ENCODE peak calls at places on chromosomes 12 and 14, in five cellular contexts. V is testis, M is fibroblast of mammary gland, H is tibial artery, S is AG04449. P is an unnamed sample.

GRCh38 chr12:132367401-132367851 is 38.0 kb upstream of the GALNT9 start:
- DNase-seq in V (peak), M (no peak), H (no peak), S (no peak), P (no peak)

GRCh38 chr14:93986972-93987371 is 10.1 kb upstream of the CCDC197 start:
- DNase-seq in V (no peak), M (no peak), H (no peak), S (no peak), P (no peak)

GRCh38 chr12:1936406-1937320 is 18.2 kb upstream of the CACNA2D4 start:
- DNase-seq in V (peak), M (peak), H (peak), S (peak), P (peak)

GRCh38 chr12:11071414-11071813 is 9.3 kb upstream of the TAS2R46 start:
- DNase-seq in V (no peak), M (no peak), H (no peak), S (no peak), P (no peak)

GRCh38 chr14:57982802-57983201 is 116.9 kb upstream of the SLC35F4 start:
- DNase-seq in V (peak), M (no peak), H (no peak), S (no peak), P (no peak)

GRCh38 chr14:24270537-24271133 is 762 bp downstream of the RABGGTA start:
- DNase-seq in V (no peak), M (no peak), H (no peak), S (no peak), P (no peak)

GRCh38 chr14:103444837-103445524 is 59.8 kb downstream of the MARK3 start:
- DNase-seq in V (no peak), M (peak), H (no peak), S (peak), P (no peak)

GRCh38 chr14:94636744-94637412 is 24.7 kb downstream of the SERPINA3 start:
- DNase-seq in V (no peak), M (peak), H (no peak), S (no peak), P (peak)

GRCh38 chr14:68972507-68973272 is 6.4 kb downstream of the ACTN1 start:
- DNase-seq in V (no peak), M (no peak), H (no peak), S (no peak), P (no peak)

GRCh38 chr12:19946549-19946948 is 421.8 kb upstream of the PDE3A start:
- DNase-seq in V (no peak), M (peak), H (peak), S (peak), P (peak)

GRCh38 chr14:20614038-20614840 is 23.1 kb upstream of the RNASE12 start:
- DNase-seq in V (peak), M (no peak), H (no peak), S (no peak), P (no peak)

GRCh38 chr12:56749364-56749763 is 2.8 kb downstream of the PRIM1 start:
- DNase-seq in V (no peak), M (no peak), H (no peak), S (no peak), P (no peak)

GRCh38 chr14:81289516-81289915 is 68.8 kb upstream of the GTF2A1 start:
- DNase-seq in V (no peak), M (no peak), H (no peak), S (no peak), P (no peak)

GRCh38 chr14:32896979-32897723 is 41.5 kb upstream of the NPAS3 start:
- DNase-seq in V (no peak), M (peak), H (no peak), S (no peak), P (peak)

GRCh38 chr12:64175254-64175945 is 46.7 kb downstream of the KICS2 start:
- DNase-seq in V (no peak), M (peak), H (no peak), S (no peak), P (peak)

GRCh38 chr12:108129017-108129812 is at the start of gene WSCD2:
- DNase-seq in V (peak), M (no peak), H (peak), S (no peak), P (peak)

GRCh38 chr14:87615822-87616679 is 376.9 kb downstream of the GALC start:
- DNase-seq in V (peak), M (peak), H (no peak), S (no peak), P (peak)

GRCh38 chr14:95562892-95563685 is 28.2 kb downstream of the GLRX5 start:
- DNase-seq in V (no peak), M (peak), H (no peak), S (no peak), P (peak)

GRCh38 chr12:4270016-4270669 is 3.4 kb upstream of the CCND2 start:
- DNase-seq in V (no peak), M (no peak), H (no peak), S (no peak), P (no peak)

GRCh38 chr14:44453433-44454171 is 53.5 kb downstream of the FSCB start:
- DNase-seq in V (no peak), M (no peak), H (no peak), S (no peak), P (no peak)

GRCh38 chr12:106493531-106493930 is 89.3 kb upstream of the RFX4 start:
- DNase-seq in V (no peak), M (no peak), H (no peak), S (no peak), P (no peak)

GRCh38 chr12:48978741-48979601 is 849 bp downstream of the WNT1 start:
- DNase-seq in V (no peak), M (no peak), H (no peak), S (no peak), P (no peak)

GRCh38 chr14:63632932-63633514 is 8.6 kb downstream of the WDR89 start:
- DNase-seq in V (no peak), M (peak), H (no peak), S (no peak), P (peak)

GRCh38 chr14:88848571-88848970 is 24.1 kb downstream of the TTC8 start:
- DNase-seq in V (no peak), M (no peak), H (no peak), S (no peak), P (no peak)

GRCh38 chr14:68631691-68632590 is 160.9 kb downstream of the ZFP36L1 start:
- DNase-seq in V (peak), M (no peak), H (peak), S (no peak), P (no peak)

GRCh38 chr14:103091041-103091882 is 3.3 kb upstream of the EXOC3L4 start:
- DNase-seq in V (no peak), M (peak), H (no peak), S (no peak), P (peak)

GRCh38 chr14:27845241-27845850 is 921.2 kb upstream of the FOXG1 start:
- DNase-seq in V (peak), M (no peak), H (no peak), S (no peak), P (no peak)

DNA sequence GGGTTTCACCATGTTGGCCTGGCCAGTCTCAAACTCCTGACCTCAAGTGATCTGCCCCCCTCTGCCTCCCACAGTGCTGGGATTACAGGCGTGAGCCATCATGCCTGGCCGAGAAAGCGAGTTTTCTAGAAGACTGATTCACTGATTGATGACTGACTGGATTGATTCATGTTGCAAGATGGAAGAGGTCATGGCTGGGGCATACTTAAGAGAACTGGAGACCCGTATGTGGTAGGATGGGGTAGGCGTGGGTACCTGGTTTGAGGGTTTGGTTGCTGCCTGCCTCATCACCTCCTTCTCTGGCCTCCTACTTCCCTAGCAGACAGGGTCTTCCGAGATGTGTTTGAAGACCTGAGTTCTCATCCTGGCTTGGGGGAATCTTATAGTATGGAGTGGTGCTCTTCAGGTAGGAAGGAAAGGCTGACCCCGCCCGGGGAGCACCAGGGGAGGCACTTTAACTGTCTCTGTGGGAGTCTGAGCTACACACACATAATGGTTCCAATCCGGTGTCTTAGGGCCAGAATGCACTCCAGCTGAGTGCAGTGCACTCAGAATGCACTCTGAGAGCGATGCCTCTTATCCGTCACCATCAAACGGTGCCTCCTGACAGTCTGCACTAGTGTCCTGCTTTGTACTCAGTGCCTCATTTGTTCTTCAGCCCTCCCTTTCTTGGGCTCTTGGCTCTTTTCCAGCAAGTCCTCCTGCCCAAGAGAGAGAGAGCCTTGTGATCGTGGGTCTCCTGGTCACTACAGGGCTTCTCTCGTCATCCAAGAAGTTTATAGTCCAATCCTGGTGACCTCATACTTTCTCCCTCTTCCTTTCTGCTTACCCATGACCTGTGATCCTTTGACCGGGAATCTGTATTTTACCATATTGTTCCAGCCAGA is 19.7 kb downstream of the PLEKHG3 start:
- DNase-seq in V (no peak), M (peak), H (peak), S (no peak), P (no peak)
- H3K4me3 ChIP-seq in V (no peak), M (no peak), H (no peak), S (no peak), P (no peak)

GRCh38 chr12:5912437-5913334 is 32.4 kb downstream of the ANO2 start:
- DNase-seq in V (no peak), M (no peak), H (peak), S (no peak), P (no peak)
- TF ChIP-seq CTCF in V (no peak), M (peak), H (no peak), S (peak), P (peak)

GRCh38 chr14:92954933-92955332 is 32.0 kb downstream of the CHGA start:
- DNase-seq in V (no peak), M (no peak), H (no peak), S (no peak), P (no peak)

GRCh38 chr14:92955381-92955780 is 32.4 kb downstream of the CHGA start:
- DNase-seq in V (no peak), M (no peak), H (no peak), S (no peak), P (no peak)

GRCh38 chr14:92958373-92959188 is 35.6 kb downstream of the CHGA start:
- DNase-seq in V (no peak), M (no peak), H (no peak), S (no peak), P (no peak)

GRCh38 chr14:92959189-92959531 is 36.2 kb downstream of the CHGA start:
- DNase-seq in V (no peak), M (no peak), H (no peak), S (no peak), P (no peak)

GRCh38 chr14:92956961-92957360 is 34.0 kb downstream of the CHGA start:
- DNase-seq in V (no peak), M (no peak), H (no peak), S (no peak), P (no peak)
- H3K4me3 ChIP-seq in V (no peak), M (no peak), H (no peak), S (no peak), P (no peak)

DNA sequence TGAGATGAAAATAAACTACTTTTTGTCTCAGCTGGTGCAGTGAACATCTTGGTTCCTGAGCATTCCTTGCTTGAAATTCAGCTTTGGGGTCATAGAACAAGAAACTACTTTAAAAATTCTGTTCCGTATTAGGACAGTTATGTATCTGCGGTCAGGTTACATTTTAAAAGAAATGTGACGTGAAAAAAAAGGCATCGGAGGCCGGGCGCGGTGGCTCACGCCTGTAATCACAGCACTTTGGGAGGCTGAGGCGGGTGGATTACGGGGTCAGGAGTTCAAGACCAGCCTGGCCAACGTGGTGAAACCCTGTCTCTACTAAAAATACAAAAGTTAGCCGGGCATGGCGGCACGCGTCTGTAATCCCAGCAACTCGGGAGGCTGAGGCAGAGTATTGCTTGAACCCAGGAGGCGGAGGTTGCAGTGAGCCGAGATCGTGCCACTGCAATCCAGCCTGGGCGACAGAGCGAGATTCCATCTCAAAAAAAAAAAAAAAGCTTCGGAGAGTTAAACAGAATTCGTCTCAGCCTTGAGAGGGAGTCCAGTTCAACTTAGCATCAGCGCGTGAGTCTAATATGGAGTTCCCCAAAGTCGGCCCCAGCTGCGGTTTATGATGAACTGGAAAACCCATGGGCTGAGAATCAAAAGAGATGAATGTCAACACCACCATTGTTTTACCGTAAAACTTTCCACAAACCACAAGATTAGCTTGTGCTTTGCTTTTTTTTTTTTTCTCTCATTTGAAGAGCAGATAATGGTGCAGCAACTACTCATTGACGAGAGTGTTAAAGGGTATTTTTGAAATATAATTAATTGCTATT is 2.1 kb upstream of the SLC2A13 start:
- DNase-seq in V (no peak), M (no peak), H (no peak), S (no peak), P (no peak)
- TF ChIP-seq CTCF in V (no peak), M (no peak), H (no peak), S (no peak), P (no peak)